ENCODE peak calls at places on chromosomes 5 and 9, in four cellular contexts. H is K562, I is GM12878, V is HL-60. K is an unnamed sample.

GRCh38 chr9:137745541-137745991 is 126.8 kb downstream of the EHMT1 start:
- DNase-seq in I (peak; percentile 77), V (peak; percentile 77), H (peak; percentile 48), K (peak; percentile 51)

GRCh38 chr9:70303268-70303667 is 44.5 kb downstream of the SMC5 start:
- DNase-seq in I (no peak), H (no peak), V (no peak), K (no peak)

GRCh38 chr5:89293849-89294248 is 410.9 kb upstream of the MEF2C start:
- DNase-seq in I (no peak), V (peak; percentile 32), H (no peak), K (no peak)

GRCh38 chr9:5442400-5443011 is 4.8 kb upstream of the PLGRKT start:
- DNase-seq in V (peak; percentile 53), H (peak; percentile 17), I (no peak), K (no peak)

GRCh38 chr9:91341258-91341746 is 20.4 kb downstream of the AUH start:
- DNase-seq in H (no peak), V (no peak), I (no peak), K (no peak)

GRCh38 chr9:33458444-33458843 is 11.1 kb upstream of the AQP3 start:
- DNase-seq in I (peak; percentile 32), V (no peak), H (peak; percentile 44), K (no peak)

GRCh38 chr9:134683714-134684374 is 42.2 kb downstream of the COL5A1 start:
- DNase-seq in I (no peak), V (no peak), H (no peak), K (no peak)

GRCh38 chr5:158878227-158878626 is 221.5 kb downstream of the EBF1 start:
- DNase-seq in I (no peak), H (no peak), V (no peak), K (no peak)

GRCh38 chr5:5523066-5523505 is 100.6 kb downstream of the ICE1 start:
- DNase-seq in I (peak; percentile 58), H (no peak), V (no peak), K (no peak)

GRCh38 chr9:108443741-108444140 is 412.0 kb downstream of the ACTL7B start:
- DNase-seq in I (no peak), H (no peak), V (no peak), K (no peak)

GRCh38 chr5:75265731-75266130 is 29.1 kb upstream of the ANKRD31 start:
- DNase-seq in H (no peak), V (no peak), I (no peak), K (no peak)

GRCh38 chr9:91273853-91274552 is 87.7 kb downstream of the AUH start:
- DNase-seq in V (no peak), H (peak; percentile 17), I (no peak), K (no peak)

GRCh38 chr9:137379761-137380161 is 43.2 kb downstream of the EXD3 start:
- DNase-seq in I (no peak), H (no peak), V (no peak), K (no peak)

GRCh38 chr9:6645153-6646027 is at the start of gene GLDC:
- DNase-seq in H (no peak), V (no peak), I (no peak), K (peak; percentile 85)

GRCh38 chr5:157049605-157050004 is 9.3 kb downstream of the HAVCR1 start:
- DNase-seq in I (no peak), V (no peak), H (no peak), K (no peak)

GRCh38 chr9:93686127-93686879 is 109.9 kb downstream of the PHF2 start:
- DNase-seq in I (no peak), H (no peak), V (no peak), K (no peak)

GRCh38 chr9:8857330-8858249 is 1058.0 kb upstream of the DMAC1 start:
- DNase-seq in V (peak; percentile 14), H (no peak), I (no peak), K (no peak)

GRCh38 chr5:133714161-133714915 is 102.0 kb upstream of the FSTL4 start:
- DNase-seq in H (no peak), I (no peak), V (no peak), K (no peak)

GRCh38 chr5:113249216-113249615 is 185.6 kb downstream of the TSSK1B start:
- DNase-seq in V (no peak), I (no peak), H (no peak), K (no peak)

GRCh38 chr9:99966720-99967119 is 60.3 kb downstream of the STX17 start:
- DNase-seq in V (no peak), H (peak; percentile 16), I (no peak), K (no peak)

GRCh38 chr9:34430843-34431437 is 27.4 kb downstream of the FAM219A start:
- DNase-seq in H (peak; percentile 29), V (peak; percentile 22), I (no peak), K (no peak)

GRCh38 chr5:146079695-146080361 is 25.5 kb downstream of the PLAC8L1 start:
- DNase-seq in H (no peak), I (peak; percentile 15), V (peak; percentile 43), K (no peak)

GRCh38 chr9:134458111-134458845 is 132.0 kb downstream of the RXRA start:
- DNase-seq in I (no peak), V (no peak), H (no peak), K (no peak)

GRCh38 chr9:107989544-107989943 is 500.0 kb upstream of the KLF4 start:
- DNase-seq in I (no peak), H (no peak), V (peak; percentile 82), K (no peak)

GRCh38 chr5:83925952-83926351 is 205.3 kb upstream of the HAPLN1 start:
- DNase-seq in I (no peak), H (no peak), V (no peak), K (no peak)

GRCh38 chr5:36948041-36948440 is 71.5 kb downstream of the NIPBL start:
- DNase-seq in I (no peak), V (no peak), H (no peak), K (no peak)

GRCh38 chr5:31854625-31855526 is 215.9 kb downstream of the PDZD2 start:
- DNase-seq in H (no peak), V (no peak), I (no peak), K (peak; percentile 25)
- TF ChIP-seq SPI1 in H (no peak), V (no peak), I (no peak), K (no peak)

DNA sequence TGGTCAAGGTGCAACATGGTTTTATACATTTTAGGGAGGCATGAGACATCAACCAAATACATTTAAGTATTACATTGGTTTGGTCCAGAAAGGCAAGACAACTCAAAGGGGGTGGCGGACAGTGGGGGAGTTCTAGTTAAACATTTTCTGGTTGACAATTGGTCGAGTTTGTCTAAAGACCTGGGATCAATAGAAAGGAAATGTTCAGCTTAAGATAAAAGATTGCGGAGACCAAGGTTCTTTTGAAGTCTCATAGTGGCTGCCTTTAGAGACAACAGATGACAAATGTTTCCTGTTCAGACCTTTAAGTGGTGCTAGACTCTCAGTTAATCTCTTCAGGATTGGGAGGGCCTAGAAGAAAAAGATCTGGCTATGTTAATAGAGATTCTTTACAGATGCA is 47.7 kb upstream of the TTC39B start:
- DNase-seq in I (no peak), V (no peak), H (no peak), K (no peak)
- TF ChIP-seq SPI1 in I (no peak), V (no peak), H (no peak), K (no peak)

GRCh38 chr5:142308358-142308757 is 16.5 kb downstream of the SPRY4 start:
- DNase-seq in I (no peak), V (no peak), H (no peak), K (no peak)

GRCh38 chr5:142309747-142310318 is 15.0 kb downstream of the SPRY4 start:
- DNase-seq in I (no peak), H (no peak), V (no peak), K (no peak)

GRCh38 chr5:142312399-142312798 is 12.4 kb downstream of the SPRY4 start:
- DNase-seq in V (no peak), I (no peak), H (no peak), K (no peak)

GRCh38 chr5:142311725-142312124 is 13.1 kb downstream of the SPRY4 start:
- DNase-seq in H (no peak), I (no peak), V (no peak), K (no peak)

GRCh38 chr5:142310803-142311202 is 14.0 kb downstream of the SPRY4 start:
- DNase-seq in H (no peak), V (no peak), I (no peak), K (no peak)
- TF ChIP-seq SPI1 in H (no peak), V (no peak), I (no peak), K (no peak)

GRCh38 chr5:93894471-93895354 is 153.3 kb upstream of the POU5F2 start:
- DNase-seq in H (no peak), I (no peak), V (no peak), K (no peak)
- TF ChIP-seq SPI1 in H (no peak), I (no peak), V (no peak), K (no peak)

DNA sequence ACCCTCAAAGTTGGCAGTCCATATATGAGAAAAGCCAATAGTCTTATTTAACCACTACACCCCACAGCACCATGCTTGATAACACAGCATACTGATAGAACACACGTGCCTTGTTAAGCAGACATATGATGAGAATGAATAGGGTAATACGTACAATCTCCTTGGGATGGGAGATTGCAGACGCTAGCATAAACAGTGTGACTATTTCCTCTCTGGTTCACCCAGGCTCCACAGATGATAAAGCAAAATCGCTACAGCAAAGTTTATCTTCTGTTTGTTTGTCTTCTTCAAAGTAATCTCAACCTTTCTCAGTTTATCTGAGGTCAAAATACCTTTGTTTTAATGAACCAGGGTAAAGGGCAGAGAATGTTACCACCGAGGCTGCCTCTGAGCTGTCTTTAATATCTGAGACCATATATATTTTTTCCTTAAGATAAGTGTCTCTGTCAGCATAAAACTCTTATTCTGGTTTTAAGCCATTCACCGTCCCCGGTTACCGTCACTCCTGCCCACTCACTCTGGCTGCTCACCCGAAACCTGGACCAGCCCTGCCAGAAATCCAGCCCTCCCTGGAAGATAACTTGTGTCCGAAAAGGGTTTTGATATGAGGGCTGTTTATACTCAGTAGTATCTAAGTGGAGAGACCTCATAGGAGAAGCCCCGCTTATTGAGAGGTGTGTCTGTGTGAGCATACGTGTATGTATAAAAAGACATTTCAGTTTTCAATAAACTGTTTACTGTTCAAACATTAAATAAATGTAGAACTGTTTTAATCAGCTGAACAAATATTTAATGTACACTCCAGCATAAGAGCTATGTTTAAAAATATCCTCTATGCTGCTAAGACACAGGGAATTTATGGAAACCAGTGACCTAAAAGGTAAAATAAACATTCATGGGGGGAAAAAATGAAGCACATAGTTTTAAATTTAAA is 465.4 kb downstream of the RASEF start:
- DNase-seq in H (no peak), V (no peak), I (no peak), K (no peak)
- TF ChIP-seq SPI1 in H (no peak), V (no peak), I (no peak), K (no peak)

GRCh38 chr5:640461-641330 is 28.6 kb downstream of the CEP72 start:
- DNase-seq in H (no peak), V (no peak), I (no peak), K (no peak)
- TF ChIP-seq SPI1 in H (no peak), V (no peak), I (no peak), K (no peak)